ENCODE peak calls at places on chromosomes 6 and 20, in four cellular contexts. One of them, this sample, is unnamed.

GRCh38 chr6:128161263-128161662 is 260.4 kb upstream of the THEMIS start:
- DNase-seq in IMR-90: no peak
- DNase-seq in H1: no peak
- DNase-seq in mesendoderm: no peak
- DNase-seq in this sample: no peak

GRCh38 chr6:44171899-44172546 is 13.4 kb downstream of the CAPN11 start:
- DNase-seq in IMR-90: no peak
- DNase-seq in H1: no peak
- DNase-seq in mesendoderm: no peak
- DNase-seq in this sample: no peak

GRCh38 chr6:13453771-13454251 is 33.6 kb downstream of the GFOD1 start:
- DNase-seq in IMR-90: peak
- DNase-seq in H1: no peak
- DNase-seq in mesendoderm: no peak
- DNase-seq in this sample: no peak

GRCh38 chr20:48619126-48620101 is 208.4 kb downstream of the PREX1 start:
- DNase-seq in IMR-90: no peak
- DNase-seq in H1: no peak
- DNase-seq in mesendoderm: no peak
- DNase-seq in this sample: no peak

GRCh38 chr6:122623279-122623678 is 13.1 kb downstream of the PKIB start:
- DNase-seq in IMR-90: no peak
- DNase-seq in H1: no peak
- DNase-seq in mesendoderm: no peak
- DNase-seq in this sample: no peak

GRCh38 chr6:152750694-152751093 is at the start of gene VIP:
- DNase-seq in IMR-90: peak
- DNase-seq in H1: peak
- DNase-seq in mesendoderm: peak
- DNase-seq in this sample: peak

GRCh38 chr6:63795006-63795405 is 159.4 kb downstream of the PHF3 start:
- DNase-seq in IMR-90: no peak
- DNase-seq in H1: no peak
- DNase-seq in mesendoderm: no peak
- DNase-seq in this sample: no peak

GRCh38 chr20:24643731-24644130 is 174.3 kb downstream of the SYNDIG1 start:
- DNase-seq in IMR-90: no peak
- DNase-seq in H1: no peak
- DNase-seq in mesendoderm: no peak
- DNase-seq in this sample: no peak

GRCh38 chr20:34143951-34144350 is 31.9 kb upstream of the EIF2S2 start:
- DNase-seq in IMR-90: peak
- DNase-seq in H1: no peak
- DNase-seq in mesendoderm: no peak
- DNase-seq in this sample: no peak

GRCh38 chr6:37512400-37512958 is 12.8 kb upstream of the CCDC167 start:
- DNase-seq in IMR-90: no peak
- DNase-seq in H1: peak
- DNase-seq in mesendoderm: peak
- DNase-seq in this sample: peak

GRCh38 chr20:9269280-9269971 is 200.5 kb downstream of the PLCB4 start:
- DNase-seq in IMR-90: peak
- DNase-seq in H1: no peak
- DNase-seq in mesendoderm: no peak
- DNase-seq in this sample: no peak

GRCh38 chr6:151141685-151142084 is 98.1 kb upstream of the AKAP12 start:
- DNase-seq in IMR-90: no peak
- DNase-seq in H1: no peak
- DNase-seq in mesendoderm: no peak
- DNase-seq in this sample: no peak

GRCh38 chr6:106199998-106200397 is 113.9 kb downstream of the PRDM1 start:
- DNase-seq in IMR-90: peak
- DNase-seq in H1: no peak
- DNase-seq in mesendoderm: no peak
- DNase-seq in this sample: no peak

GRCh38 chr6:121748850-121749249 is 313.4 kb downstream of the GJA1 start:
- DNase-seq in IMR-90: no peak
- DNase-seq in H1: no peak
- DNase-seq in mesendoderm: peak
- DNase-seq in this sample: no peak

GRCh38 chr6:153938876-153939275 is 100.2 kb upstream of the OPRM1 start:
- DNase-seq in IMR-90: no peak
- DNase-seq in H1: no peak
- DNase-seq in mesendoderm: no peak
- DNase-seq in this sample: no peak

GRCh38 chr20:24969203-24970029 is 20.3 kb downstream of the CST7 start:
- DNase-seq in IMR-90: no peak
- DNase-seq in H1: peak
- DNase-seq in mesendoderm: no peak
- DNase-seq in this sample: peak

GRCh38 chr6:68689910-68690309 is 54.8 kb downstream of the ADGRB3 start:
- DNase-seq in IMR-90: no peak
- DNase-seq in H1: no peak
- DNase-seq in mesendoderm: no peak
- DNase-seq in this sample: no peak

GRCh38 chr6:112298021-112298745 is 43.8 kb upstream of the LAMA4 start:
- DNase-seq in IMR-90: peak
- DNase-seq in H1: no peak
- DNase-seq in mesendoderm: no peak
- DNase-seq in this sample: no peak

GRCh38 chr6:11575408-11576033 is 38.0 kb downstream of the TMEM170B start:
- DNase-seq in IMR-90: peak
- DNase-seq in H1: peak
- DNase-seq in mesendoderm: peak
- DNase-seq in this sample: peak

DNA sequence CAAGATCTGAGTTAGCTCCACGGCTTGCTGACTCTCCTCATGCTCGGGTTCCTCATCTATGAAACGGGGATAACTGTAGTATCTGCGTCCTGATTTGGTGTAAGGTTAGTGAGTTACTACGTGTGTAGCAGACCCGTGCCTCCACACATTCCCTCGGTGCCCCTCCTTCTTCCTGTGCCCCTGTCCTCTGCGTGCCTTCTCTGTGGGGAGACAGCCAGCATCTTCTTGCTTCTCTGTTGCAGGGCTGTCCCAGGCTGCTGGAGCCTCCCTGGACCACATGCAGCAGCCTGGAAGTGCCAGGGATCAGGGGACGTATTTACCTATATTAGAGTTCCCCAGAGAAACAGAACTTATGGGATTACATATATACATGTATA is 128.6 kb upstream of the PRND start:
- DNase-seq in IMR-90: no peak
- DNase-seq in H1: no peak
- DNase-seq in mesendoderm: no peak
- DNase-seq in this sample: no peak
- H4K5ac ChIP-seq in IMR-90: no peak
- H4K5ac ChIP-seq in H1: no peak
- H4K5ac ChIP-seq in mesendoderm: no peak
- H4K5ac ChIP-seq in this sample: no peak

GRCh38 chr6:129684323-129684884 is 25.6 kb downstream of the ARHGAP18 start:
- DNase-seq in IMR-90: no peak
- DNase-seq in H1: no peak
- DNase-seq in mesendoderm: no peak
- DNase-seq in this sample: no peak

GRCh38 chr6:129685640-129686031 is 24.3 kb downstream of the ARHGAP18 start:
- DNase-seq in IMR-90: no peak
- DNase-seq in H1: no peak
- DNase-seq in mesendoderm: no peak
- DNase-seq in this sample: no peak

GRCh38 chr6:129680633-129681032 is 29.3 kb downstream of the ARHGAP18 start:
- DNase-seq in IMR-90: no peak
- DNase-seq in H1: no peak
- DNase-seq in mesendoderm: no peak
- DNase-seq in this sample: no peak

GRCh38 chr6:129684903-129685639 is 24.9 kb downstream of the ARHGAP18 start:
- DNase-seq in IMR-90: no peak
- DNase-seq in H1: no peak
- DNase-seq in mesendoderm: no peak
- DNase-seq in this sample: no peak

GRCh38 chr6:129683606-129684322 is 26.2 kb downstream of the ARHGAP18 start:
- DNase-seq in IMR-90: peak
- DNase-seq in H1: no peak
- DNase-seq in mesendoderm: peak
- DNase-seq in this sample: no peak
- H4K5ac ChIP-seq in IMR-90: peak
- H4K5ac ChIP-seq in H1: no peak
- H4K5ac ChIP-seq in mesendoderm: no peak
- H4K5ac ChIP-seq in this sample: no peak

DNA sequence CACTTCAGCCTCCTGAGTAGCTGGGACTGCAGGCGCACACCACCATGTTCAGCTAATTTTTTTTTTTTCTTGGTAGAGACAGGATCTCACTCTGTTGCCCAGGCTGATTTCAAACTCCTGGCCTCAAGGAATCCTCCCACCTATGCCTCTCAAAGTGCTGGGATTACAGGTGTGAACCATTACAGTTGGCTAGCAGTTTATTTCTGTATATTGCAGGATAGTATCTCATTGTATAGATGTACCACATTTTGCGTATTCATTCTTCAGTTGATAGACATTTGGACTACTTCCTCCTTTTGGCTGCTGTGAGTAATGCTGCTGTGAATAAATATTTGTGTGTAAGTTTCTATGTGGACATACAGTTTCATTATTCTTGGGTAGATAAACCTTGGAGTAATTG is 32.9 kb downstream of the ASXL1 start:
- DNase-seq in IMR-90: peak
- DNase-seq in H1: no peak
- DNase-seq in mesendoderm: no peak
- DNase-seq in this sample: no peak
- H4K5ac ChIP-seq in IMR-90: no peak
- H4K5ac ChIP-seq in H1: no peak
- H4K5ac ChIP-seq in mesendoderm: no peak
- H4K5ac ChIP-seq in this sample: no peak

GRCh38 chr6:5967594-5967993 is 39.1 kb downstream of the NRN1 start:
- DNase-seq in IMR-90: no peak
- DNase-seq in H1: no peak
- DNase-seq in mesendoderm: no peak
- DNase-seq in this sample: no peak
- H4K5ac ChIP-seq in IMR-90: no peak
- H4K5ac ChIP-seq in H1: no peak
- H4K5ac ChIP-seq in mesendoderm: no peak
- H4K5ac ChIP-seq in this sample: no peak

This sample was measured in H9.